ENCODE peak calls at places on chromosomes 12 and 14, in six cellular contexts. I, H, G, E, O and T are unnamed samples.

GRCh38 chr12:75868501-75868900 is 163.1 kb downstream of the PHLDA1 start:
- DNase-seq in G (peak), O (peak), H (no peak), E (no peak), I (no peak), T (no peak)

GRCh38 chr14:93132472-93133065 is 16.8 kb upstream of the ITPK1 start:
- DNase-seq in I (no peak), E (no peak), G (peak), O (no peak), H (peak), T (peak)

GRCh38 chr14:20219033-20219432 is 4.5 kb upstream of the OR11H6 start:
- DNase-seq in E (no peak), G (peak), O (no peak), H (no peak), I (no peak), T (peak)

GRCh38 chr12:93895096-93895460 is 217.9 kb downstream of the CRADD start:
- DNase-seq in E (no peak), H (no peak), O (no peak), I (no peak), G (peak), T (peak)

GRCh38 chr14:75690010-75690409 is 29.0 kb downstream of the TTLL5 start:
- DNase-seq in G (no peak), I (no peak), E (no peak), O (no peak), H (no peak), T (no peak)

GRCh38 chr14:55121628-55122440 is 7.2 kb upstream of the LGALS3 start:
- DNase-seq in E (no peak), I (no peak), G (no peak), O (no peak), H (peak), T (no peak)

GRCh38 chr12:123126294-123127144 is 24.4 kb downstream of the PITPNM2 start:
- DNase-seq in H (peak), I (peak), E (peak), G (peak), O (no peak), T (peak)

GRCh38 chr14:68966872-68967301 is 12.2 kb downstream of the ACTN1 start:
- DNase-seq in H (no peak), I (no peak), G (no peak), O (no peak), E (no peak), T (no peak)

GRCh38 chr12:12682284-12682683 is 13.7 kb downstream of the GPR19 start:
- DNase-seq in H (no peak), O (no peak), E (no peak), I (no peak), G (no peak), T (no peak)

GRCh38 chr14:32913725-32914124 is 25.0 kb upstream of the NPAS3 start:
- DNase-seq in G (no peak), E (no peak), O (no peak), I (no peak), H (no peak), T (no peak)

GRCh38 chr14:55454264-55455151 is 14.1 kb upstream of the TBPL2 start:
- DNase-seq in E (peak), O (no peak), I (peak), G (peak), H (peak), T (peak)

GRCh38 chr12:128052341-128052740 is 214.6 kb upstream of the TMEM132C start:
- DNase-seq in O (no peak), I (no peak), E (no peak), H (no peak), G (peak), T (peak)

GRCh38 chr12:70646850-70647249 is 9.6 kb upstream of the PTPRB start:
- DNase-seq in H (no peak), G (peak), I (no peak), O (no peak), E (no peak), T (peak)

GRCh38 chr12:49347307-49348237 is 884 bp downstream of the DNAJC22 start:
- DNase-seq in H (peak), E (no peak), O (peak), G (peak), I (no peak), T (peak)

GRCh38 chr14:34826661-34827060 is 48.5 kb downstream of the BAZ1A start:
- DNase-seq in O (no peak), G (peak), H (no peak), E (no peak), I (no peak), T (peak)

GRCh38 chr12:11508699-11509098 is 113.3 kb upstream of the PRB2 start:
- DNase-seq in H (no peak), O (no peak), I (no peak), G (no peak), E (no peak), T (peak)

GRCh38 chr12:105226219-105226618 is 9.8 kb downstream of the APPL2 start:
- DNase-seq in G (peak), E (peak), O (peak), H (no peak), I (peak), T (peak)

GRCh38 chr12:48903363-48903981 is 21.8 kb downstream of the FKBP11 start:
- DNase-seq in I (no peak), E (no peak), H (no peak), O (no peak), G (peak), T (peak)

GRCh38 chr14:57983235-57983634 is 117.3 kb upstream of the SLC35F4 start:
- DNase-seq in H (no peak), I (no peak), E (no peak), O (no peak), G (no peak), T (no peak)

GRCh38 chr14:69247691-69248440 is 12.1 kb upstream of the GALNT16 start:
- DNase-seq in G (peak), H (no peak), O (no peak), E (peak), I (peak), T (peak)

GRCh38 chr14:58368951-58369350 is 26.8 kb upstream of the TOMM20L start:
- DNase-seq in I (no peak), H (no peak), E (no peak), G (peak), O (no peak), T (no peak)

GRCh38 chr14:104224516-104225281 is 86.3 kb downstream of the KIF26A start:
- DNase-seq in I (no peak), H (peak), G (no peak), O (no peak), E (no peak), T (no peak)

GRCh38 chr14:76917759-76918175 is 91.6 kb downstream of the LRRC74A start:
- DNase-seq in E (no peak), O (peak), G (peak), H (no peak), I (peak), T (peak)

GRCh38 chr14:101927859-101928258 is 36.5 kb upstream of the DYNC1H1 start:
- DNase-seq in O (peak), E (peak), G (peak), H (peak), I (peak), T (peak)

GRCh38 chr12:130439250-130439649 is 101.6 kb downstream of the PIWIL1 start:
- DNase-seq in G (no peak), H (no peak), E (no peak), O (no peak), I (no peak), T (no peak)

GRCh38 chr12:16399110-16399509 is 51.7 kb downstream of the MGST1 start:
- DNase-seq in G (no peak), O (no peak), I (no peak), H (no peak), E (no peak), T (no peak)

GRCh38 chr12:91381309-91381804 is 198.7 kb upstream of the DCN start:
- DNase-seq in H (peak), G (peak), I (no peak), O (peak), E (peak), T (peak)

GRCh38 chr14:104924421-104925213 is at the start of gene PLD4:
- DNase-seq in H (no peak), G (no peak), O (no peak), E (no peak), I (no peak), T (no peak)

GRCh38 chr12:56162468-56163290 is 4.5 kb downstream of the MYL6 start:
- DNase-seq in G (no peak), I (no peak), H (no peak), O (no peak), E (no peak), T (no peak)

GRCh38 chr14:65594882-65595237 is 182.3 kb downstream of the FUT8 start:
- DNase-seq in E (no peak), G (no peak), I (no peak), H (no peak), O (no peak), T (no peak)

GRCh38 chr14:31949709-31950108 is 127.4 kb upstream of the ARHGAP5 start:
- DNase-seq in E (no peak), H (no peak), G (no peak), O (no peak), I (no peak), T (no peak)

GRCh38 chr12:107518868-107519267 is 166.7 kb upstream of the PWP1 start:
- DNase-seq in H (no peak), G (no peak), O (no peak), I (no peak), E (no peak), T (no peak)

GRCh38 chr12:112964067-112964670 is 14.2 kb upstream of the OAS2 start:
- DNase-seq in G (no peak), H (no peak), E (no peak), I (no peak), O (no peak), T (no peak)

DNA sequence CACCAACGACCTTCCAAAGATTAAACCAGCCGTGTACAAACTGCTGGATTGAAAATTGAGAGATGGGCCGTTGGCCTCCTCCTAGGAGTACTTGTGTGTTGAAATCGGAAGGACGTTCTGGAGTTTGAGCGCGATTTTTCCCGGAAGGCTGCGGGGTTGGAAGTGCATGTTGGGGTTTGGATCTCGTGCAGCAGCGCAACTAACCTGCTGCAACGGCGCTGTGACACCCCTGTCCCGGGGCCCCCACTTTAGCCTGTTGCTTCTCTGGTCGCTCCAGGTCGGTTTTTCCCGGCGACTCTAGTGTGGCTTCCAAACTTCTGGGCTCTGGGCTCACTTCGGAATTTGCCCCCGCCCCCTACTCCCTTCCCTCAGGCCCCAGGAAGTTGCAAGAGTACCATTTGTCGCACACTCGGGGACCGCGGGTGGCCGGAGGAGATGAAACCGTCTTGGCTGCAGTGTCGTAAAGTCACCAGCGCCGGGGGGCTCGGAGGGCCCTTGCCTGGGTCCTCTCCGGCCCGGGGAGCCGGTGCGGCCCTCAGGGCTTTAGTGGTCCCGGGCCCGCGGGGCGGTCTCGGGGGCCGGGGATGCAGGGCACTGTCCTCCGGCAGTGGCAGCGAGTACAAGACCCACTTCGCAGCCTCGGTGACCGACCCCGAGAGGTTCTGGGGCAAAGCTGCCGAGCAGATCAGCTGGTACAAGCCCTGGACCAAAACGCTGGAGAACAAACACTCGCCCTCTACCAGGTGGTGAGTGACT is at the start of gene ACSS3:
- DNase-seq in I (peak), H (peak), E (no peak), G (peak), O (peak), T (peak)
- H3K4me3 ChIP-seq in I (peak), H (peak), E (peak), G (peak), O (peak), T (peak)

DNA sequence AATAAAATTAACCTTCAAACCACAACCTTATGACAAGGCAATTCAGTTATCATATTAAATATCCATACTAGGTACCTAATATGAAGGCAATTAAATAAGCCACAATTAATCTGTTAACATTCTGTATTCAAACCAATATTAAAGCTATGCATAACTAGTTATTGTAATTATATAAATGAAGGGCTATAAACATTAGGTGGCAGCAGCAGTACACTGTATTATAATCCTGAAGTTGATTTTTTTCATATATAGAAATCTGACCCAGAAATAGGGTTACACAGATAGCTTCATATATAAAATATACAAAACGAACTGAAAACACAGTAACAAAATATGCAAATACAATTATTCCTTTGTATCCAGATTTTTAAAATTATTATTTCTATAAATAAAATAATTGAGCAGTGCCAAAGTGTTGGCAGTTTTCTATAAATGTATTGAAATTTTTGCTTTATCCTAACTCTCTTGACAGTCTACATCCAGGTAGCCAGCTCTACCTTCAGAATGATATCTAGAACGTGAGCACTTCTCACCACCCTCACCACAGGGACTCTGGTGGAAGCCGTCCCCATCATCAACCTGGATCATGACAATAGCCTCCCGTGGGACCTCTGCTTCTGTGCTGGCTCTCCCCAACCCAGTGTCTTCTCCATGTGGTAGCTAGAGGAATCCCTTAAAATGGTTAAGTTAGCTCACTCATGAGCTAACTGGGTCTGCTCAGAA is 136.2 kb downstream of the MED13L start:
- DNase-seq in H (no peak), O (no peak), G (no peak), E (no peak), I (no peak), T (no peak)
- TF ChIP-seq CTCF in H (peak), O (peak), G (no peak), E (no peak), I (peak), T (peak)

DNA sequence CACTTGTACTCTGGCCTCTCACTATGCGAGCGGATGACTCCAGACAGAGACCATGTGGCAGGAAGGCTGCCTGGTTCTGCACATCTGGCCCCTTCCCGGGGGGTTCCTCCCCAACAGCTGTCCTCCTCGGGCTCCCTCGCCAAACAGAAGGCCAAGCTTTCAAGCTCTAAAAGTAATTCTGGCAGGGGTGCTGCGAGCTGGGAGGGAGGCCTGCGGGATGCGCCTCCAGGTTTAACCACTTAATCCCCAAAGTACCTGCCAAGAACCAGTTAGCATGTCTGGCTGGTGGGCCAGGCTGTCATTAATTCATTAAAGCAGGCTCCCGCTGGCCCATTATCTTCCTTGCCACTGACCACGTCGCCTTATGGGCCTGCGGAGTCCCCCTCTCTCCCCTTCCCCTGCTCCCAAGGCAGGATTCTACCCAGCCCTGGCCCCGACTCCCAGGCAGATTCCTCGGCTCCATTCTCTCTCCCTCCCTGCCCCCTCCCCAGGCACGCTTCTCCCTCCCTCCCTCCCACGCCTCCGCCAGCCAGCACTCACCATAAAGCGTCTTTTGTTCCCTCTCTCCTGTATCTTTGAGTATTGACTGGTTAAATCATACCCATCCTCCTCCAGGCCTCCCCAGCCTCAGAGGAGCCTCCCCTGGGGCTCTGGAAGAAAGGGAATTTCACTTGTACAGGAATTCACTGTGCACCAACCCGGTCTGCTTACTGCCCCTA is 4.9 kb downstream of the HRK start:
- DNase-seq in H (no peak), G (no peak), O (no peak), E (no peak), I (no peak), T (no peak)
- H3K4me3 ChIP-seq in H (no peak), G (no peak), O (no peak), E (no peak), I (no peak), T (no peak)

DNA sequence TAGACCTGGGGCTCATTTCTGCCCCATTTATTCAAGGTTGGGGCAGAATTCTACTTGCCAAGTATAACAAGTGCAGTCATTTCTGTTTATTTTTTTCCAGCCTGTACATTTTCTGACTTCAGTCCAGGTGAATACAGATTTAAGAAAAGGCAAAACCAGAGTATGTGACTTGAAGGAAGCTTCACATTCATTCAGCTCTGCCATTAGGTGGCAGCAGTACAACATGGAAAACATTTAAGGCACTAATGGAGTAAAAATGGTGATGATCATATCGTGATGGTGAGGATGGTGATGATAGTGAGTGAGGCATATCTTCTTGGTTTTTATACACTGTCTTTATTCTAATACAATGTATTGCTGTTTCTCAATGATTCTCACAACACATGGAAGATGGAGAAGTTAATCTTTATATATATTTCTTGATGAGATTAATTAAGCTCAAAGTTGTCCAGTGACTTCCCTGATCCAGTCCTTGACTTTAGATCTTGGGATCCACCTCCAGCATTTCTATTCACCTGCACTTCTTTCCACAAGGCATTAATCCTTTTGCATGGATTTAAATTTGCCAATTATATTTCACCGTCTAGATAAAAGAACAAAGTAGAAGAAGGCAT is 176.7 kb upstream of the SEL1L start:
- DNase-seq in O (no peak), G (peak), I (no peak), E (no peak), H (peak), T (peak)
- TF ChIP-seq CTCF in O (peak), G (no peak), I (peak), E (peak), H (peak), T (peak)

DNA sequence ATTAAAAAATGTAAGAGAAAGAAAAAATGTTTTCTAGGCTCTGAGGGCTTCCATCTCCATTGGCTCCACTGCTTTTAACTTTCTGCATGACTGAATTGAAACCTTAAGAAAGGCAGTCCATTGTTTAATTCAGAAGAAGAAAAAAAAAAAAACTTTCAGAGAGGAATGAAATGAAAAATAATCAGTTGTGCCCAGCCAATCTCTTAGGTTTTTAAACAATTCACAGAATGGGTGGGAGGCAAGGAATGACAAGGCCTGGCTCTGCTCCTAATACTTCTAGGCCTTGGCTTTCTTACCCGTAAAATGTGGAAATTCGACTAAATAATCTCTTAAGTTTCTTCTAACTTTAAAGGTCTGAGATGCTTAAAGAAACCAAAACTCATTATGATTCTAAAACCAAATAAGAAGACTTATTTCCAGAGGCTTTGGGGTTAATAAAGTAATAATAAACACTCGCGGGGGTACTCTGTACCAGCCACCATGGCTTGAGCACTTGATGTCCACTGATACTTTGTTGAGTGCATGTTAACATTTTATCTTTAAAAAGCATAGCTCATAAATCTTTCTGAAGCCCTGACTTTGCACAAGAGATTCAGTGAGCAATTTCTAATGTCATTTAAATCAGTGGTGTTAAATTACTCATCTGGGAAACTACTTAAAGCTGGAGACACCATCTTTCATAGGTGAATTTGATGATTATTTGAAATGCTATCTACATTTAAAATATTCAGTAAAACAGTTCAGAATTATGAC is 49.6 kb downstream of the STON2 start:
- DNase-seq in I (no peak), G (peak), O (no peak), H (no peak), E (no peak), T (no peak)
- H3K4me3 ChIP-seq in I (no peak), G (no peak), O (no peak), H (no peak), E (no peak), T (no peak)

GRCh38 chr12:88111074-88111652 is 30.7 kb downstream of the CEP290 start:
- DNase-seq in O (no peak), H (peak), I (no peak), E (peak), G (peak), T (peak)
- TF ChIP-seq CTCF in O (peak), H (peak), I (no peak), E (no peak), G (peak), T (peak)

GRCh38 chr14:100909439-100909838 is 5.9 kb upstream of the RTL1 start:
- DNase-seq in I (no peak), G (no peak), H (no peak), O (no peak), E (no peak), T (no peak)
- H3K4me3 ChIP-seq in I (no peak), G (no peak), H (no peak), O (no peak), E (no peak), T (no peak)

GRCh38 chr12:9337656-9338055 is 129.5 kb upstream of the PZP start:
- DNase-seq in O (no peak), H (no peak), I (no peak), G (no peak), E (no peak), T (no peak)

GRCh38 chr12:9344540-9344939 is 136.3 kb upstream of the PZP start:
- DNase-seq in O (no peak), G (peak), E (no peak), I (no peak), H (no peak), T (peak)

GRCh38 chr12:9341260-9341585 is 133.0 kb upstream of the PZP start:
- DNase-seq in H (no peak), G (no peak), I (no peak), O (no peak), E (no peak), T (no peak)

GRCh38 chr12:9342614-9343353 is 134.6 kb upstream of the PZP start:
- DNase-seq in E (no peak), G (no peak), O (no peak), I (no peak), H (no peak), T (no peak)

GRCh38 chr12:9340422-9341259 is 132.4 kb upstream of the PZP start:
- DNase-seq in I (no peak), H (no peak), O (no peak), G (no peak), E (peak), T (peak)
- TF ChIP-seq CTCF in I (no peak), H (no peak), O (no peak), G (no peak), E (no peak), T (no peak)